ENCODE peak calls at places on chromosomes 3 and 15, in four cellular contexts. C, A, N and S are unnamed samples.

GRCh38 chr3:42300013-42300412 is 34.0 kb upstream of the CCK start:
- DNase-seq in C (no peak), A (no peak), N (no peak), S (no peak)

GRCh38 chr3:157499342-157499963 is 3.8 kb downstream of the VEPH1 start:
- DNase-seq in C (peak), A (peak), N (no peak), S (no peak)

GRCh38 chr15:68658641-68659358 is 80.0 kb downstream of the CORO2B start:
- DNase-seq in A (no peak), C (no peak), N (no peak), S (no peak)

GRCh38 chr3:141486735-141487418 is at the start of gene RASA2:
- DNase-seq in N (peak), A (no peak), C (peak), S (peak)

GRCh38 chr3:194930439-194931204 is 244.9 kb downstream of the FAM43A start:
- DNase-seq in A (no peak), C (no peak), N (peak), S (no peak)

GRCh38 chr3:13185737-13186136 is 112.5 kb upstream of the IQSEC1 start:
- DNase-seq in N (no peak), A (no peak), C (no peak), S (no peak)

GRCh38 chr3:189947948-189948723 is 172.6 kb downstream of the P3H2 start:
- DNase-seq in A (no peak), C (no peak), N (no peak), S (no peak)

GRCh38 chr3:152331018-152331541 is 62.4 kb downstream of the MBNL1 start:
- DNase-seq in C (peak), N (no peak), A (no peak), S (no peak)

GRCh38 chr15:29066848-29067247 is 181.1 kb downstream of the APBA2 start:
- DNase-seq in C (no peak), A (no peak), N (no peak), S (no peak)

GRCh38 chr15:63135804-63136203 is 14.1 kb downstream of the LACTB start:
- DNase-seq in N (no peak), A (no peak), C (no peak), S (no peak)

GRCh38 chr3:156471431-156471830 is 83.5 kb downstream of the SSR3 start:
- DNase-seq in C (no peak), A (no peak), N (peak), S (no peak)

GRCh38 chr15:75696303-75696657 is 16.4 kb downstream of the CSPG4 start:
- DNase-seq in A (no peak), N (no peak), C (no peak), S (no peak)

GRCh38 chr3:190266915-190267290 is 55.3 kb downstream of the CLDN1 start:
- DNase-seq in A (no peak), C (no peak), N (no peak), S (no peak)

GRCh38 chr3:184805351-184806038 is 6.5 kb upstream of the VPS8 start:
- DNase-seq in C (no peak), N (peak), A (no peak), S (no peak)

GRCh38 chr15:92290359-92290992 is 103.2 kb upstream of the ST8SIA2 start:
- DNase-seq in A (no peak), N (no peak), C (no peak), S (no peak)

GRCh38 chr3:151638555-151638954 is 95.2 kb upstream of the AADACL2 start:
- DNase-seq in N (no peak), A (no peak), C (no peak), S (no peak)

GRCh38 chr3:32780735-32781210 is 37.0 kb upstream of the TRIM71 start:
- DNase-seq in A (no peak), C (peak), N (peak), S (peak)

GRCh38 chr15:81887913-81888312 is 157.9 kb downstream of the MEX3B start:
- DNase-seq in N (no peak), A (no peak), C (no peak), S (no peak)

GRCh38 chr3:173733029-173733652 is 335.6 kb downstream of the NLGN1 start:
- DNase-seq in N (peak), C (peak), A (no peak), S (no peak)

GRCh38 chr15:96564546-96564945 is 234.0 kb downstream of the NR2F2 start:
- DNase-seq in C (no peak), N (no peak), A (no peak), S (no peak)

GRCh38 chr3:54366007-54366406 is 243.7 kb downstream of the CACNA2D3 start:
- DNase-seq in N (no peak), A (no peak), C (no peak), S (no peak)

GRCh38 chr15:38354321-38354929 is 99.5 kb upstream of the FAM98B start:
- DNase-seq in N (peak), C (peak), A (no peak), S (peak)

GRCh38 chr3:120469440-120470415 is 18.9 kb upstream of the FSTL1 start:
- DNase-seq in A (no peak), C (peak), N (no peak), S (no peak)

GRCh38 chr3:154356009-154356408 is 31.7 kb upstream of the DHX36 start:
- DNase-seq in A (no peak), N (no peak), C (no peak), S (no peak)

GRCh38 chr3:68060186-68060585 is 405.8 kb upstream of the SUCLG2 start:
- DNase-seq in N (no peak), A (no peak), C (no peak), S (no peak)

DNA sequence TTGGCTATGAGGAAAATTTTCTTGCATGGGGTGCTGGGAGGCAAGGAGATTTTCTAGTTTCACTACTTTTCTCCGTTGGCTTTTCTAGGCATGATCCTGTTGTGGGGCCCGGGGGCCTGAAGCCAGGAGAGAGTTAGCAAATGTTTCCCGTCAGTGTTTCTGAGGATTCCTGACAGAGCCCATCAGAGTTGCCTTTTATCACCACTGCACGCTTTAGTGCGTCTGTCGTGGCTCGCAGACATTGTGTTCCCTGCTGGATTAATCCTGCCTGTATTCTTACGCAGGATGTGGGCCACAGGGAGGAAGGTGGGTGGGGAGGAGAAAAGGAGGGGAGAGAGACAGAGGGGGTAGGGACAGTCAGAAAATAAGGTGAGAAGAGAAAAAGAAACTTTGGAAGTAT is 18.1 kb upstream of the BOC start:
- DNase-seq in C (no peak), A (no peak), N (no peak), S (no peak)
- TF ChIP-seq POLR2AphosphoS5 in C (no peak), A (no peak), N (no peak), S (no peak)

DNA sequence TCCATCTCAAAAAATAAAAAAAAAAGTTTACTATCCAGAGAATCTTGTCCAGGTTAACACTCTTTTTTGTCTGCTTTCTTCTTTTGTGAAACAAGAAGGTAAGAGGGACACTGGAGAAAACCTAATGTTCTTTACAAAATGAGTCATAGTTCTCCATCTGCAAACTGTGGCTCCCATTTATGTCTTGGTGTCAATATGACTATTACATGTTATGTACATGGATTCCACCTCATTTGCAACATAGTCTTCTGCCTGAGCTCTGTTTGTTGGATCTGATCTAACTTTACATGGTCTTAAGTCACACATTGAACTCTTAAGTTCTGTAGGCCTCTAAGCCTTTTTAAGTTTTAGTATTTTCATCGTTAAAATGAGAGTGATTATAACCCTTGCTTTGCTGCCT is 421.1 kb upstream of the TPRG1 start:
- DNase-seq in N (no peak), C (no peak), A (no peak), S (no peak)
- TF ChIP-seq POLR2AphosphoS5 in N (no peak), C (no peak), A (no peak), S (no peak)

DNA sequence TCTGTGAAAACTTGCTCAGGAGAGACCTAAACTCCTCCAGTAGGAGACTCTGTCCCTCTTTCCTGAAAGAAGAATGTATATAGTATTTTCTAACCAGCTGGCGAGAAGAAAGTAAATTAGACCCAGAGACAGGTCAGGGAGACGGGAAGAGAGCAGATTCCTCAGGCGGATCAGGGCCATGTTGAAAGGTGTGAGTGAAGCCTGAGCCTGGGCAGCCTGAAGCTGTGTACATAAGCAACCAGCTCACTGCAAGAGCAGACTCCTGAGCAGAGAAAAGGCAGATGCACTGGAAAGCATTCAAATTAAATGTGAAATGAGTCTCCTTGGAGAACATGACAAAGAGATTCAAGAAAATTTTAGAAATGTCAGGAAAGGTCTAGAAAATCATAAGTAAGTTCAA is 165.8 kb downstream of the GOLIM4 start:
- DNase-seq in C (no peak), N (no peak), A (no peak), S (no peak)
- TF ChIP-seq POLR2AphosphoS5 in C (no peak), N (no peak), A (no peak), S (no peak)

DNA sequence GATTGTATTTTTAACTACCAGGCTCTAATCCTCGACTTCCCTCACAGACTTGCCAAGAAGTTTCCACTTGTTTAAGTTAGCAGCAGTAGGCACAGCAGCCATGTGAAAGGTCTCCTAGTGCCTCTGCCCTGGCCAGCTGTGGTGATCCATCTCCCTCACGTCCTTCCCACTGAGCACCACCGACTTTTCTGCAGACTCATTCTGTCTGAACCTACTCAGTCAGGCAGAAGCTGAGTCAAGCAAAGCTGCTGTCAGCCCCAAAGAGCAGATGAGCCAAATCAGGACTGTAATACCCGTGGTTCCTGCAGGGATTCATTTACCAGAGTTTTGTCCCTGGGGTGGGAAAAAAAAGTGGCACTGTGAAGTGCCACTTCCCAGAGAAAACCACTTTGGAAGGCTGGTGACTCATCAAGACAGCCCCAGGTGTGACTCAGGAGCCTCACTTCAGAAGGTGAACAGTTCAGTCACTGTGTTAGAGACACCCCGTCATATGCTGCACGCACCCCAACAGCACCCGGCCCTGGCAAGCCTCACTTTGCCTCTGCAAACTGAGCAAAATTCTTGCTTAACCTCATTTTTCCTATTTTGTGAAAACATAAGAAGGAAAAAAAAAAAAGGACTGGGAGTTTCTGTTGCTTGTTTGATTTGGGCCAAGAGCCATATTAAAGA is 76.0 kb downstream of the WWTR1 start:
- DNase-seq in C (peak), N (no peak), A (no peak), S (no peak)
- TF ChIP-seq POLR2AphosphoS5 in C (peak), N (no peak), A (no peak), S (no peak)

GRCh38 chr3:72494076-72495000 is 353.9 kb downstream of the SHQ1 start:
- DNase-seq in A (no peak), C (no peak), N (no peak), S (no peak)

GRCh38 chr3:72488736-72489030 is 359.6 kb downstream of the SHQ1 start:
- DNase-seq in A (no peak), C (no peak), N (no peak), S (no peak)

GRCh38 chr3:72489916-72490315 is 358.3 kb downstream of the SHQ1 start:
- DNase-seq in N (no peak), A (no peak), C (no peak), S (no peak)

GRCh38 chr3:72490688-72491430 is 357.4 kb downstream of the SHQ1 start:
- DNase-seq in C (no peak), A (no peak), N (no peak), S (no peak)

GRCh38 chr3:72492240-72492639 is 356.0 kb downstream of the SHQ1 start:
- DNase-seq in C (no peak), A (peak), N (no peak), S (no peak)
- TF ChIP-seq POLR2AphosphoS5 in C (no peak), A (peak), N (no peak), S (no peak)